ENCODE peak calls at places on chromosome 17, in four cellular contexts. H is left ventricle myocardium inferior; N is activated T-cell treated with anti-CD3 and anti-CD28 coated beads, Interleukin-2, amount 50 U/mL, for 4 hours; B is cardiac muscle cell. M is an unnamed sample.

GRCh38 chr17:48037036-48037881 is at the start of gene COPZ2:
- DNase-seq in B (peak; percentile 61), N (peak; percentile 49), H (peak; percentile 76), M (no peak)

GRCh38 chr17:41625602-41626001 is 1.2 kb upstream of the KRT17 start:
- DNase-seq in N (no peak), H (no peak), B (peak; percentile 42), M (no peak)

GRCh38 chr17:68794636-68795503 is 160.3 kb downstream of the ABCA8 start:
- DNase-seq in H (peak; percentile 55), N (no peak), B (peak; percentile 79), M (no peak)

GRCh38 chr17:36921131-36921851 is 16.0 kb upstream of the LHX1 start:
- DNase-seq in B (peak; percentile 62), H (no peak), N (no peak), M (no peak)

GRCh38 chr17:31413871-31414589 is 22.6 kb downstream of the RAB11FIP4 start:
- DNase-seq in N (no peak), B (peak; percentile 78), H (no peak), M (no peak)

GRCh38 chr17:80001376-80001775 is 34.3 kb downstream of the TBC1D16 start:
- DNase-seq in N (no peak), H (no peak), B (no peak), M (no peak)

GRCh38 chr17:71709974-71710373 is 410.8 kb upstream of the SOX9 start:
- DNase-seq in H (no peak), B (no peak), N (no peak), M (peak; percentile 70)

GRCh38 chr17:55577687-55578086 is 66.4 kb upstream of the SMIM36 start:
- DNase-seq in H (peak; percentile 34), N (no peak), B (no peak), M (no peak)

GRCh38 chr17:14295676-14296075 is 5.2 kb upstream of the HS3ST3B1 start:
- DNase-seq in B (no peak), N (no peak), H (no peak), M (no peak)

GRCh38 chr17:4483012-4483840 is 15.5 kb upstream of the SPNS2 start:
- DNase-seq in N (no peak), B (no peak), H (no peak), M (peak; percentile 1)

M was measured in NCI-H774.